ENCODE peak calls at places on chromosome 10, in nine cellular contexts. R, O, Q, M, C, S, Z, G and V are unnamed samples.

GRCh38 chr10:88064608-88065383 is 201.4 kb downstream of the PTEN start:
- DNase-seq in M (peak; percentile 50), G (no peak), R (no peak), S (no peak), C (no peak), Z (peak; percentile 90), Q (peak; percentile 84), O (no peak), V (peak; percentile 69)

GRCh38 chr10:23381298-23381697 is 36.7 kb upstream of the C10orf67 start:
- DNase-seq in C (no peak), O (peak; percentile 14), Z (no peak), Q (no peak), S (no peak), R (no peak), G (no peak), M (no peak), V (no peak)

GRCh38 chr10:78784454-78785414 is 284.0 kb upstream of the ZMIZ1 start:
- DNase-seq in G (no peak), C (no peak), Q (no peak), S (no peak), M (no peak), Z (no peak), O (no peak), R (no peak), V (no peak)

GRCh38 chr10:11684717-11685645 is 57.2 kb upstream of the ECHDC3 start:
- DNase-seq in O (peak; percentile 82), M (peak; percentile 59), C (no peak), R (peak; percentile 44), G (peak; percentile 45), Z (peak; percentile 80), Q (peak; percentile 90), S (peak; percentile 27), V (peak; percentile 66)

GRCh38 chr10:77637474-77637985 is at the start of gene KCNMA1:
- DNase-seq in G (no peak), S (no peak), Z (peak; percentile 48), M (peak; percentile 29), O (peak; percentile 25), R (peak; percentile 68), Q (no peak), C (no peak), V (no peak)

GRCh38 chr10:116831086-116831485 is 18.2 kb upstream of the ENO4 start:
- DNase-seq in Q (no peak), S (no peak), C (no peak), O (no peak), Z (no peak), M (no peak), R (no peak), G (no peak), V (no peak)

GRCh38 chr10:35691522-35692236 is 49.6 kb upstream of the FZD8 start:
- DNase-seq in R (peak; percentile 56), Z (no peak), C (no peak), G (no peak), O (peak; percentile 71), Q (no peak), S (no peak), M (no peak), V (no peak)

GRCh38 chr10:132687893-132688579 is 97.9 kb downstream of the NKX6-2 start:
- DNase-seq in Z (no peak), S (no peak), C (no peak), M (no peak), G (no peak), O (peak; percentile 9), R (no peak), Q (no peak), V (no peak)

GRCh38 chr10:44962870-44963738 is 3.5 kb downstream of the RASSF4 start:
- DNase-seq in C (no peak), S (no peak), M (no peak), G (no peak), R (peak; percentile 76), O (peak; percentile 44), Q (no peak), Z (no peak), V (peak; percentile 38)

GRCh38 chr10:48255722-48256121 is 18.8 kb downstream of the FRMPD2 start:
- DNase-seq in C (no peak), R (no peak), O (no peak), M (no peak), S (no peak), G (no peak), Q (no peak), Z (no peak), V (peak; percentile 2)

GRCh38 chr10:117216028-117216427 is 18.7 kb downstream of the KCNK18 start:
- DNase-seq in R (no peak), Q (no peak), C (no peak), Z (no peak), G (no peak), M (no peak), S (no peak), O (no peak), V (no peak)

GRCh38 chr10:27448926-27449325 is 55.2 kb upstream of the RAB18 start:
- DNase-seq in M (no peak), G (no peak), S (no peak), Z (peak; percentile 5), C (no peak), O (peak; percentile 92), Q (no peak), R (no peak), V (no peak)

GRCh38 chr10:12337973-12338372 is 11.4 kb upstream of the CAMK1D start:
- DNase-seq in G (no peak), R (no peak), Z (no peak), O (no peak), Q (no peak), M (no peak), S (no peak), C (no peak), V (no peak)

GRCh38 chr10:3460420-3461128 is 288.0 kb upstream of the PITRM1 start:
- DNase-seq in O (no peak), G (no peak), R (no peak), Q (no peak), Z (no peak), M (no peak), S (no peak), C (no peak), V (no peak)

GRCh38 chr10:61836233-61836887 is 65.1 kb upstream of the ARID5B start:
- DNase-seq in Z (no peak), O (no peak), M (no peak), C (no peak), S (no peak), G (no peak), Q (no peak), R (no peak), V (no peak)

GRCh38 chr10:47364911-47365310 is 16.7 kb downstream of the RBP3 start:
- DNase-seq in Z (no peak), Q (no peak), C (no peak), G (no peak), R (no peak), S (no peak), M (no peak), O (no peak), V (no peak)

GRCh38 chr10:668786-669485 is 20.5 kb downstream of the DIP2C start:
- DNase-seq in R (no peak), C (no peak), O (no peak), Z (no peak), M (no peak), G (no peak), S (no peak), Q (no peak), V (no peak)

GRCh38 chr10:88115968-88116367 is 252.5 kb downstream of the PTEN start:
- DNase-seq in S (no peak), G (no peak), Q (no peak), M (no peak), Z (no peak), R (no peak), C (no peak), O (no peak), V (no peak)

GRCh38 chr10:33010132-33011037 is 52.4 kb upstream of the ITGB1 start:
- DNase-seq in C (no peak), G (no peak), Z (peak; percentile 80), O (peak; percentile 83), S (peak; percentile 23), M (no peak), R (peak; percentile 47), Q (no peak), V (peak; percentile 30)

GRCh38 chr10:100022403-100022802 is 12.7 kb upstream of the DNMBP start:
- DNase-seq in G (no peak), Q (no peak), Z (peak; percentile 77), M (no peak), R (no peak), S (no peak), O (no peak), C (no peak), V (no peak)

GRCh38 chr10:58932126-58932525 is 244.3 kb upstream of the PHYHIPL start:
- DNase-seq in Z (no peak), M (no peak), R (no peak), O (no peak), S (no peak), C (no peak), G (no peak), Q (no peak), V (no peak)

GRCh38 chr10:86413046-86413728 is 46.6 kb upstream of the GRID1 start:
- DNase-seq in S (no peak), G (no peak), M (no peak), Z (peak; percentile 45), Q (peak; percentile 59), R (no peak), O (no peak), C (no peak), V (peak; percentile 66)

DNA sequence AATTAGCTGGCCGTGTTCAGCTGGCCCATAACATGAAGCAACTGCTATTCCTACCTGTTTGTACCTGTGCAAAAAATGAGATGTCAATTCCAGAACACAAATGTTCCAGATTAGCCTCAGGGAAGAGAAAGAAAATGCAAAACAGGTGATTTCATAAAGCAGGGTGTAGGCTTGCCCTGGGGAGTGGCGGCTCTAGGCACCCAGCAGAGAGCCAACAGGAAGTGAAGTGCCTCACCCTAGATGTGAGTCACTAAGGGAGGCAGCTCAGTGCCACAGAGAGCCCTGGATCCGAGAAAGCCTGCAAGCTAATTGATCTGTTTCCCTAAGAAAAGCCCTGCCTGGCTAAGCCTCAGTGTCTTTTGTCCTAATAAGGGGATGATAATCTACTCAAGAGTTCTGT is 240.0 kb downstream of the ARHGAP21 start:
- DNase-seq in R (peak; percentile 21), S (no peak), Q (no peak), C (peak; percentile 2), O (peak; percentile 78), M (peak; percentile 82), G (no peak), Z (peak; percentile 56), V (peak; percentile 13)
- H3K4me1 ChIP-seq in R (no peaks in the 10 kb centered on the region), S (no peaks in the 10 kb centered on the region), Q (no peaks in the 10 kb centered on the region), C (peaks cover 3% of the 10 kb centered on the region), O (no peaks in the 10 kb centered on the region), M (peaks cover 25% of the 10 kb centered on the region), G (no peaks in the 10 kb centered on the region), Z (no peaks in the 10 kb centered on the region), V (no peaks in the 10 kb centered on the region)

GRCh38 chr10:119539359-119539651 is 3.2 kb downstream of the RGS10 start:
- DNase-seq in S (no peak), R (no peak), C (no peak), M (no peak), Q (no peak), O (no peak), Z (no peak), G (no peak), V (no peak)
- H3K4me1 ChIP-seq in S (peaks cover 33% of the 10 kb centered on the region), R (peaks cover 13% of the 10 kb centered on the region), C (peaks cover 9% of the 10 kb centered on the region), M (peaks cover 25% of the 10 kb centered on the region), Q (peaks cover 63% of the 10 kb centered on the region), O (peaks cover 4% of the 10 kb centered on the region), Z (peaks cover 11% of the 10 kb centered on the region), G (peaks cover 55% of the 10 kb centered on the region), V (peaks cover 47% of the 10 kb centered on the region)

GRCh38 chr10:43926371-43926770 is 277.7 kb upstream of the ZNF32 start:
- DNase-seq in C (no peak), Q (no peak), S (no peak), M (no peak), Z (no peak), O (no peak), R (no peak), G (no peak), V (no peak)
- H3K4me1 ChIP-seq in C (no peaks in the 10 kb centered on the region), Q (no peaks in the 10 kb centered on the region), S (no peaks in the 10 kb centered on the region), M (no peaks in the 10 kb centered on the region), Z (peaks cover 5% of the 10 kb centered on the region), O (no peaks in the 10 kb centered on the region), R (no peaks in the 10 kb centered on the region), G (no peaks in the 10 kb centered on the region), V (no peaks in the 10 kb centered on the region)

GRCh38 chr10:123424537-123424936 is 241.6 kb upstream of the GPR26 start:
- DNase-seq in S (no peak), G (no peak), M (no peak), O (no peak), C (no peak), Q (no peak), R (no peak), Z (no peak), V (no peak)
- H3K4me1 ChIP-seq in S (no peaks in the 10 kb centered on the region), G (no peaks in the 10 kb centered on the region), M (no peaks in the 10 kb centered on the region), O (no peaks in the 10 kb centered on the region), C (no peaks in the 10 kb centered on the region), Q (no peaks in the 10 kb centered on the region), R (peaks cover 10% of the 10 kb centered on the region), Z (no peaks in the 10 kb centered on the region), V (no peaks in the 10 kb centered on the region)